ENCODE peak calls at places on chromosomes 7 and 10, in eight cellular contexts. A, X, E, J, M, G, D and O are unnamed samples.

GRCh38 chr10:128528781-128529180 is 402.6 kb upstream of the MKI67 start:
- DNase-seq in M (no peak), J (no peak), D (no peak), E (no peak), X (no peak), A (no peak), G (no peak), O (no peak)

GRCh38 chr10:8444630-8445029 is 390.1 kb downstream of the GATA3 start:
- DNase-seq in X (peak; percentile 54), G (no peak), J (no peak), M (peak; percentile 57), E (no peak), A (peak; percentile 5), D (peak; percentile 16), O (no peak)

GRCh38 chr10:131424836-131425506 is 113.5 kb upstream of the TCERG1L start:
- DNase-seq in A (no peak), J (no peak), M (no peak), D (no peak), E (no peak), X (no peak), G (no peak), O (no peak)

GRCh38 chr7:30166155-30166840 is 31.5 kb downstream of the MTURN start:
- DNase-seq in E (no peak), G (no peak), A (no peak), M (no peak), D (no peak), J (no peak), X (no peak), O (no peak)

GRCh38 chr10:84607044-84607443 is 278.7 kb downstream of the CCSER2 start:
- DNase-seq in D (no peak), G (no peak), M (no peak), X (no peak), E (no peak), J (no peak), A (no peak), O (no peak)

GRCh38 chr7:76377186-76377918 is 18.6 kb upstream of the YWHAG start:
- DNase-seq in J (no peak), A (no peak), G (no peak), X (no peak), E (no peak), M (no peak), D (no peak), O (no peak)

GRCh38 chr7:133344275-133344674 is 91.4 kb downstream of the EXOC4 start:
- DNase-seq in E (no peak), M (no peak), X (peak; percentile 23), G (peak; percentile 6), D (no peak), A (no peak), J (no peak), O (no peak)

GRCh38 chr7:63899691-63900393 is 98.8 kb upstream of the ZNF722 start:
- DNase-seq in A (peak; percentile 73), E (peak; percentile 74), D (peak; percentile 73), J (peak; percentile 33), G (no peak), X (no peak), M (no peak), O (peak; percentile 31)

GRCh38 chr10:63166742-63167258 is 33.7 kb downstream of the NRBF2 start:
- DNase-seq in A (peak; percentile 66), J (no peak), M (peak; percentile 48), D (no peak), X (peak; percentile 87), G (peak; percentile 82), E (no peak), O (no peak)

GRCh38 chr7:135919071-135919841 is 57.9 kb downstream of the MTPN start:
- DNase-seq in X (no peak), A (no peak), J (no peak), M (no peak), G (no peak), D (no peak), E (no peak), O (no peak)

GRCh38 chr10:22851865-22852239 is 76.0 kb upstream of the ARMC3 start:
- DNase-seq in E (no peak), J (no peak), G (no peak), A (peak; percentile 16), X (no peak), M (no peak), D (no peak), O (no peak)

GRCh38 chr7:142886866-142887265 is 1.3 kb upstream of the TRPV6 start:
- DNase-seq in X (no peak), A (peak; percentile 50), D (no peak), E (no peak), G (no peak), M (no peak), J (no peak), O (no peak)

GRCh38 chr7:124712017-124712416 is 53.6 kb downstream of the GPR37 start:
- DNase-seq in D (no peak), J (no peak), A (no peak), X (peak; percentile 62), G (no peak), E (no peak), M (no peak), O (no peak)

GRCh38 chr7:37031571-37032257 is 307.4 kb upstream of the AOAH start:
- DNase-seq in G (peak; percentile 99), A (peak; percentile 100), D (no peak), J (no peak), X (peak; percentile 64), M (peak; percentile 84), E (no peak), O (peak; percentile 8)

GRCh38 chr10:123748711-123749110 is 82.6 kb downstream of the GPR26 start:
- DNase-seq in D (no peak), A (no peak), E (no peak), M (no peak), J (no peak), G (no peak), X (no peak), O (no peak)

GRCh38 chr7:93232673-93233018 is 480 bp downstream of the VPS50 start:
- DNase-seq in X (peak; percentile 22), G (no peak), J (no peak), M (no peak), E (no peak), D (no peak), A (peak; percentile 37), O (no peak)

GRCh38 chr7:98202367-98203195 is 8.7 kb upstream of the BHLHA15 start:
- DNase-seq in M (no peak), J (no peak), E (peak; percentile 32), D (peak; percentile 50), G (no peak), X (no peak), A (peak; percentile 91), O (no peak)

GRCh38 chr7:74029991-74030415 is 2.0 kb downstream of the ELN start:
- DNase-seq in A (no peak), D (no peak), M (no peak), J (no peak), G (no peak), X (peak; percentile 27), E (no peak), O (no peak)

GRCh38 chr10:87867453-87867852 is 4.0 kb downstream of the PTEN start:
- DNase-seq in E (no peak), M (no peak), X (no peak), D (no peak), G (peak; percentile 6), J (no peak), A (no peak), O (no peak)